ENCODE peak calls at places on chromosomes 13 and 19, in four cellular contexts. F, Y, Q and W are unnamed samples.

GRCh38 chr13:110229905-110230563 is 76.9 kb downstream of the COL4A1 start:
- DNase-seq in Q (no peak), Y (no peak), F (no peak), W (no peak)

GRCh38 chr13:110123041-110123809 is 183.7 kb downstream of the COL4A1 start:
- DNase-seq in Q (no peak), Y (no peak), F (no peak), W (no peak)

GRCh38 chr19:39146686-39147450 is 21.3 kb downstream of the PAK4 start:
- DNase-seq in Y (no peak), Q (no peak), F (no peak), W (no peak)

GRCh38 chr19:19064811-19065745 is 1.3 kb downstream of the SLC25A42 start:
- DNase-seq in F (peak; percentile 11), Q (peak; percentile 28), Y (peak; percentile 19), W (no peak)

GRCh38 chr13:87087741-87088140 is 583.4 kb upstream of the SLITRK5 start:
- DNase-seq in F (peak; percentile 64), Y (no peak), Q (no peak), W (no peak)

GRCh38 chr19:34556500-34556899 is 74.9 kb downstream of the WTIP start:
- DNase-seq in Y (peak; percentile 30), F (peak; percentile 2), Q (no peak), W (no peak)

GRCh38 chr19:32336259-32337111 is 8.9 kb upstream of the ZNF507 start:
- DNase-seq in F (peak; percentile 74), Y (peak; percentile 15), Q (no peak), W (peak; percentile 54)

GRCh38 chr13:113393226-113393571 is 29.3 kb upstream of the GRTP1 start:
- DNase-seq in F (no peak), Y (no peak), Q (no peak), W (no peak)

GRCh38 chr13:31377946-31378345 is 178.2 kb downstream of the B3GLCT start:
- DNase-seq in F (no peak), Q (no peak), Y (no peak), W (no peak)

GRCh38 chr13:77521194-77521593 is 14.3 kb upstream of the SCEL start:
- DNase-seq in Y (peak; percentile 94), Q (no peak), F (no peak), W (no peak)

GRCh38 chr13:85974604-85975366 is 175.6 kb upstream of the SLITRK6 start:
- DNase-seq in F (no peak), Q (no peak), Y (peak; percentile 58), W (no peak)

GRCh38 chr19:18385359-18385674 is 641 bp upstream of the GDF15 start:
- DNase-seq in Y (no peak), Q (no peak), F (no peak), W (no peak)

GRCh38 chr19:19399733-19400438 is 5.6 kb upstream of the GATAD2A start:
- DNase-seq in F (no peak), Q (no peak), Y (no peak), W (no peak)

GRCh38 chr13:77372275-77372674 is 45.4 kb upstream of the MYCBP2 start:
- DNase-seq in Y (no peak), F (peak; percentile 59), Q (no peak), W (no peak)

GRCh38 chr13:67967031-67967430 is 736.9 kb upstream of the PCDH9 start:
- DNase-seq in Q (no peak), F (no peak), Y (no peak), W (no peak)

DNA sequence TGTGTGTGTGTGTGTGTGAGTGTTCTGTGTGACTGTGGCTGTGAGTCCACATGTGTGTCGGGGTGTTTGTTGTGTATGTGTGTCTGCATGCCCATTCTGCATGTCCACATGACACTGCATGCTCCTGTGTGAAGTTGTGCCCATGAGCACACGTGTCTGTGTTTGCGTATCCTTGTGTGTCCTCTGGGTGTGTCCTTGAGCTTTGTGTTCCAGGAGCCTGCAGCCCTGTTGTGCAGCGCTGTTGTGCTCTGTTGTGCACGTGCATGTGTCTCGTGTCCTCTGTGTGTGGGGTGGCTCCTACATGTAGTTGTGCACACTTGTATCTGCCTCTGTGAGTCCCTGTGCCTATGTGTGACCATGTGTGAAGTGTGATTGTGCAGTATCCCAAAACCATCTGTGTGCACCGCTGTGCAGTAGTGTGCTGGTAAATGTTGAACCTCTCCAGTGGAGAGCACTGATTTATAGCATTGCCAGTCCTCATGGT is 2.2 kb upstream of the ARHGEF18 start:
- DNase-seq in Y (no peak), Q (no peak), F (no peak), W (no peak)
- H3K4me3 ChIP-seq in Y (no peak overlapping the region), Q (peak overlapping the region; percentile 94), F (no peak overlapping the region), W (no peak overlapping the region)

GRCh38 chr19:43798546-43799409 is 3.5 kb downstream of the LYPD5 start:
- DNase-seq in Q (peak; percentile 28), F (peak; percentile 9), Y (peak; percentile 76), W (no peak)
- H3K4me3 ChIP-seq in Q (peak overlapping the region; percentile 55), F (peak overlapping the region; percentile 58), Y (peak overlapping the region; percentile 73), W (peak overlapping the region; percentile 43)

DNA sequence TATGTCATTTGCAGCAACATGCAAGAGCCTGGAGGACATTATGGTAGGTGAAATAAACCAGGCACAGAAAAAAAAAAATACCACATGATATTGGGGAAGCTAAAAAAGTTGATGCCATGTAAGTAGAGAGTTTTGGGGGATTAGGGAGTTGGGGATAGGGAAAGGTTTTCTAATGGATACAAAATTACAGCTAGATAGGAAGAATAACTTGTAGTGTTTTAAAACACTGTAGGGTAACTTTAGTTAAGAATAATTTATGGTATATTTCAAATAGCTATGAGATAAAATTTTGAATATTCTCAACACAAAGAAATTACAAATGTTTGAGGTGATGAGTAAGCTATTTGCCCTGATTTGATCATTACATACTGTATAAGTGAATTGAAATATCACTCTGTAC is 1456.7 kb upstream of the MIR17HG start:
- DNase-seq in Q (no peak), Y (no peak), F (no peak), W (no peak)
- H3K4me3 ChIP-seq in Q (no peak overlapping the region), Y (no peak overlapping the region), F (no peak overlapping the region), W (no peak overlapping the region)

DNA sequence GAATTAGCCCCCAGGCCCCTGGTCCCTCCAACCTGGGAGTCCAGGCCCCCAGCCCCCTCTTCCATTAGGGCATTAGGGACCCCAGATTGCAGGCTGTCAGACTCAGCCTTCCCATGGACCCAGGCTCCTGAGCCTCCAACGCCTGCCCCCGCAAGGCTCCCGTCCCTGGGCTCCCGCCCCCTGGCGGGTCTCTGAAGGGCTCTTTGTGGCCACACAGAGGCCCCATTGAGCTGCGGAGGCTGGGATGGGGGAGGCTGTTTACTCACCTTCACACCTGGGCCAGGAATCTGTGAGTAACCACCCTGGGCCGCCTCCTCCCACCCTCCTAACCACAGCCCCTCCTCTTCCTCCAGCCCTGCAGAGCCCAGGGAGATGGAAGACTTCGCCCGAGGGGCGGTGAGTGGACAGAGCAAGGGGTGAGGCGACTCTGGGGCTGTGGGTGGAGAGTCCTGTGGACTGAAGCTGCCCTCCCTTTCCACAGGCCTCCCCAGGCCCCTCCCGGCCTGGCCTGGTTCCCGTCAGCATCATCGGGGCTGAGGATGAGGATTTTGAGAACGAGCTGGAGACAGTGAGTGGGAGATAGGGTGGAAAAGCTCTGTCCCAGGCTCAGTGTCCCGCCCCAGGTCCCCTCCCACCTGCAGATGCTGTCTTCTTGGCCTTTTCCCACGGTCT is 4.9 kb downstream of the ARHGEF1 start:
- DNase-seq in F (peak; percentile 34), Q (peak; percentile 85), Y (peak; percentile 95), W (no peak)
- H3K4me3 ChIP-seq in F (no peak overlapping the region), Q (peak overlapping the region; percentile 92), Y (peak overlapping the region; percentile 41), W (no peak overlapping the region)

GRCh38 chr19:45340232-45340898 is at the start of gene KLC3:
- DNase-seq in F (no peak), Y (peak; percentile 70), Q (peak; percentile 24), W (no peak)
- H3K4me3 ChIP-seq in F (peak within 1 kb of the TSS; percentile 25), Y (peak within 1 kb of the TSS; percentile 75), Q (no peak within 1 kb of the TSS), W (peak within 1 kb of the TSS; percentile 46)

DNA sequence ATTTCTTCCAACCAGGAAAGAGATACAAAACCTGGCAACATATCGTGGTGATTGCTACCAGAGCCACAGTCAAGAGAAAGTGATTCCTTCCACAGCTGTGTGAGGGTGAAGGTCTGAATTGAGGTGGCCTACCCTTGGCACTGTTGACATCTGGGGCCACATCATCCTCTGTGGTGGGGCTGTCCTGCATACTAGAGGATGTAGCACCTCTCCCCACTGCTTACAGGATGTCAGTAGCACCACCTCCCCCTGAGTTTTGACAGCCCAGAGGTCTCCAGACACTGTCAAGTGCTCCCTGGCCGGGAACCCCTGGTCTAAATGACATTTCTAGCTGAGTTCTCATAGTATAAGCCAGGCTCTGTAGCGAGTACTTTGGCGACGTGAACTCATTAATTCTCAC is 15.5 kb downstream of the PTGER1 start:
- DNase-seq in Q (peak; percentile 80), F (no peak), Y (no peak), W (no peak)
- H3K4me3 ChIP-seq in Q (no peak overlapping the region), F (no peak overlapping the region), Y (no peak overlapping the region), W (no peak overlapping the region)

GRCh38 chr19:804419-805160 is 7.3 kb downstream of the PTBP1 start:
- DNase-seq in Y (no peak), F (no peak), Q (no peak), W (no peak)
- H3K4me3 ChIP-seq in Y (no peak overlapping the region), F (no peak overlapping the region), Q (no peak overlapping the region), W (no peak overlapping the region)

GRCh38 chr19:16144216-16144581 is 714 bp downstream of the HSH2D start:
- DNase-seq in F (no peak), Q (no peak), Y (no peak), W (no peak)

GRCh38 chr19:16146112-16146511 is 2.6 kb downstream of the HSH2D start:
- DNase-seq in F (no peak), Y (no peak), Q (no peak), W (no peak)

GRCh38 chr19:16142032-16142580 is 1.4 kb upstream of the HSH2D start:
- DNase-seq in F (no peak), Q (peak; percentile 10), Y (no peak), W (no peak)

GRCh38 chr19:16141043-16141442 is 2.4 kb upstream of the HSH2D start:
- DNase-seq in Q (peak; percentile 6), Y (no peak), F (no peak), W (no peak)

DNA sequence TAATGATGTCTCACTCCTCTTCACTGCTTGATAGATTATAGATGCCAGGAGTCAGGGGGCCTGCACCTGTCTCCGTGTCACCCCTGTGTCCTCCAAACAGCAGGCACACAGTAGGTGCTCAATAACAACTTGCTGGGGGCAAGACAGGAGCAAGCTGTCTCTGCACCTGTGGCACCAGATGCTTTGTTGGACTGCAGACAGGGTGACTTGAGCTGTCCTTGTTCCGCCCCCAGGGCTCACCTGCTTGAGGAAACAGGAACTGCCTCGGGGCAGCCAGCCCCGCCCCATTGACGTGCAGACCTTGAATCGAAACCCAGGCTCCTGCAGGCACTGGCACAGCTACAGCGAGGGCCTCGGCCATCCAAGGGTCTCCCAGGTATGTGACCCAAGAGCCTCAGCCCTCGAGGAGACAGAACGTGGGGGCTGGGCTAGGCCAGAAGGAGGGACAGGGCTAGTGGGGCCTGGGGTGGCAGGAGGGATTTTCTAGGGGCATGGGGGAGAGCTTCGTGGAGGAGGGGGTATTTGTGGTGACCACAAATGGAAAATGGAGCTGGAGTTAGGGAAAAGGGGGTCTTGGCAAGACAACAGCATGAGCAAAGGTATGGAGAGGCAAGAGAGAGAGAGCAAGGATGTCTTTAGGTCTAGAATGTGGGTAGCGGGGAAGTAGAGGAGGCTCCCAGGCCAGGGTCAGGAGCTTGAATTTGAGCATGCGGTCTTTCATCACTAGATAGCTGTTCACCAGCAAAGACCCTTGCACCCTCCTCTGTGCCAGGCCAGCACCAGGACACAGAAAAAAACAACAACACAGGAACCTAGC is at the start of gene HSH2D:
- DNase-seq in F (no peak), Q (peak; percentile 74), Y (peak; percentile 93), W (no peak)
- H3K4me3 ChIP-seq in F (no peak within 1 kb of the TSS), Q (peak within 1 kb of the TSS; percentile 90), Y (peak within 1 kb of the TSS; percentile 60), W (no peak within 1 kb of the TSS)

GRCh38 chr13:30112602-30113435 is 194.5 kb downstream of the KATNAL1 start:
- DNase-seq in Y (peak; percentile 82), Q (peak; percentile 74), F (peak; percentile 90), W (peak; percentile 77)
- H3K4me3 ChIP-seq in Y (peak overlapping the region; percentile 56), Q (no peak overlapping the region), F (peak overlapping the region; percentile 30), W (peak overlapping the region; percentile 42)